ENCODE peak calls at places on chromosomes 4 and X, in ten cellular contexts. U, A, L, K, S, W, H, G, Y and N are unnamed samples.

GRCh38 chr4:123419885-123420743 is 23.5 kb downstream of the SPRY1 start:
- DNase-seq in K (no peak), S (no peak), A (no peak), L (no peak), G (no peak), U (no peak), W (no peak), H (no peak), Y (no peak), N (no peak)

GRCh38 chr4:150583287-150584197 is 1.6 kb downstream of the MAB21L2 start:
- DNase-seq in W (peak), S (no peak), Y (peak), G (peak), U (peak), A (no peak), H (peak), L (no peak), K (no peak), N (peak)

GRCh38 chr4:67288964-67289363 is 256.3 kb downstream of the CENPC start:
- DNase-seq in L (no peak), A (no peak), H (peak), S (no peak), U (peak), K (no peak), Y (no peak), W (no peak), G (no peak), N (no peak)

GRCh38 chrX:38717871-38718270 is 83.4 kb upstream of the MID1IP1 start:
- DNase-seq in H (peak), W (no peak), L (no peak), Y (no peak), S (no peak), G (no peak), K (no peak), A (no peak), U (no peak), N (no peak)

GRCh38 chr4:26525751-26526150 is 35.5 kb upstream of the CCKAR start:
- DNase-seq in G (no peak), A (no peak), S (no peak), L (no peak), H (no peak), U (no peak), W (no peak), Y (no peak), K (no peak), N (no peak)

GRCh38 chr4:38424171-38424871 is 239.7 kb upstream of the KLF3 start:
- DNase-seq in Y (no peak), S (no peak), L (no peak), K (no peak), U (peak), W (peak), H (peak), A (no peak), G (no peak), N (no peak)

GRCh38 chr4:71648923-71649322 is 135.0 kb downstream of the GC start:
- DNase-seq in H (no peak), G (no peak), S (no peak), A (no peak), K (no peak), W (no peak), L (no peak), U (no peak), Y (no peak), N (no peak)

GRCh38 chr4:56995525-56995924 is 16.8 kb downstream of the POLR2B start:
- DNase-seq in U (no peak), Y (no peak), A (no peak), G (no peak), S (no peak), W (peak), L (no peak), H (no peak), K (no peak), N (peak)

GRCh38 chr4:57243071-57243470 is 132.9 kb upstream of the IGFBP7 start:
- DNase-seq in Y (no peak), U (no peak), W (no peak), K (no peak), G (no peak), A (no peak), H (no peak), S (no peak), L (no peak), N (no peak)

GRCh38 chr4:157722146-157722545 is 450.7 kb downstream of the GASK1B start:
- DNase-seq in Y (no peak), H (no peak), U (no peak), W (no peak), A (no peak), L (no peak), S (no peak), K (no peak), G (no peak), N (no peak)

GRCh38 chr4:57074753-57075152 is 35.4 kb downstream of the IGFBP7 start:
- DNase-seq in A (no peak), S (no peak), W (no peak), H (no peak), G (no peak), L (no peak), U (no peak), K (no peak), Y (no peak), N (no peak)

GRCh38 chr4:385934-386707 is 48.5 kb downstream of the ZNF141 start:
- DNase-seq in H (no peak), A (no peak), S (no peak), W (no peak), L (no peak), G (no peak), Y (no peak), K (no peak), U (no peak), N (no peak)

GRCh38 chr4:18578307-18578706 is 556.8 kb upstream of the LCORL start:
- DNase-seq in G (no peak), Y (no peak), H (no peak), W (no peak), L (no peak), K (no peak), A (no peak), S (no peak), U (no peak), N (no peak)

GRCh38 chrX:21166302-21166982 is 207.8 kb upstream of the CNKSR2 start:
- DNase-seq in A (no peak), G (no peak), H (peak), L (no peak), K (no peak), W (no peak), U (no peak), Y (no peak), S (no peak), N (no peak)

GRCh38 chrX:49308604-49309269 is 5.3 kb downstream of the GAGE10 start:
- DNase-seq in U (no peak), L (no peak), H (no peak), K (no peak), G (no peak), Y (no peak), S (no peak), W (no peak), A (peak), N (no peak)

GRCh38 chr4:895596-895995 is 36.5 kb downstream of the GAK start:
- DNase-seq in U (no peak), W (no peak), A (no peak), Y (no peak), L (no peak), S (no peak), G (no peak), H (no peak), K (no peak), N (no peak)

GRCh38 chr4:185911556-185912064 is 99.6 kb upstream of the SORBS2 start:
- DNase-seq in U (no peak), K (no peak), Y (no peak), A (no peak), W (no peak), H (no peak), G (no peak), S (no peak), L (no peak), N (no peak)

GRCh38 chr4:15774020-15774420 is 4.1 kb upstream of the CD38 start:
- DNase-seq in A (no peak), L (no peak), W (no peak), H (no peak), Y (no peak), K (no peak), G (peak), S (no peak), U (no peak), N (no peak)

GRCh38 chr4:6331018-6331417 is 61.4 kb downstream of the WFS1 start:
- DNase-seq in A (no peak), L (no peak), W (no peak), Y (no peak), G (no peak), H (no peak), K (no peak), U (no peak), S (no peak), N (no peak)

GRCh38 chr4:141705747-141706377 is 69.5 kb downstream of the IL15 start:
- DNase-seq in Y (no peak), L (no peak), H (no peak), S (no peak), A (no peak), U (no peak), G (no peak), K (no peak), W (no peak), N (no peak)

GRCh38 chr4:184165291-184165690 is 52.4 kb downstream of the ENPP6 start:
- DNase-seq in K (no peak), H (no peak), S (no peak), A (no peak), W (no peak), L (no peak), Y (no peak), G (no peak), U (no peak), N (no peak)

GRCh38 chrX:135513140-135513535 is 7.3 kb upstream of the INTS6L start:
- DNase-seq in W (peak), U (no peak), G (peak), H (no peak), Y (no peak), L (no peak), S (no peak), K (no peak), A (no peak), N (no peak)

GRCh38 chr4:37634180-37634579 is 52.0 kb downstream of the RELL1 start:
- DNase-seq in H (no peak), L (no peak), Y (no peak), W (no peak), U (no peak), G (no peak), A (no peak), K (no peak), S (no peak), N (no peak)

GRCh38 chrX:133921764-133922389 is 63.5 kb downstream of the GPC3 start:
- DNase-seq in A (peak), G (peak), S (no peak), U (peak), W (peak), L (no peak), Y (peak), H (peak), K (no peak), N (no peak)

GRCh38 chr4:56622176-56622575 is 58.9 kb downstream of the HOPX start:
- DNase-seq in Y (no peak), S (no peak), H (no peak), G (no peak), W (no peak), K (no peak), L (no peak), A (no peak), U (no peak), N (no peak)

GRCh38 chr4:99156992-99157391 is 12.9 kb upstream of the ADH4 start:
- DNase-seq in W (no peak), A (no peak), K (no peak), Y (no peak), H (no peak), G (no peak), U (no peak), S (no peak), L (no peak), N (no peak)

GRCh38 chrX:118632862-118633261 is 94.5 kb upstream of the IL13RA1 start:
- DNase-seq in W (no peak), L (no peak), K (no peak), S (no peak), Y (no peak), U (no peak), A (no peak), H (no peak), G (no peak), N (no peak)

GRCh38 chrX:55142206-55142918 is 53.5 kb downstream of the PAGE2 start:
- DNase-seq in G (no peak), H (no peak), Y (no peak), W (no peak), A (no peak), K (no peak), S (no peak), U (no peak), L (no peak), N (no peak)
- H3K27ac ChIP-seq in G (no peak), H (peak), Y (peak), W (no peak), A (no peak), K (no peak), S (no peak), U (no peak), L (no peak), N (no peak)

GRCh38 chr4:168478868-168479267 is 1.4 kb downstream of the DDX60L start:
- DNase-seq in A (no peak), U (no peak), K (no peak), S (no peak), H (no peak), G (no peak), L (no peak), W (no peak), Y (no peak), N (no peak)

GRCh38 chr4:168472920-168473319 is 7.4 kb downstream of the DDX60L start:
- DNase-seq in K (no peak), S (no peak), W (no peak), G (no peak), Y (no peak), L (no peak), U (no peak), A (no peak), H (no peak), N (no peak)

GRCh38 chr4:168474660-168475320 is 5.5 kb downstream of the DDX60L start:
- DNase-seq in H (no peak), L (no peak), A (no peak), U (no peak), W (no peak), G (no peak), K (no peak), S (no peak), Y (no peak), N (no peak)

GRCh38 chr4:168480991-168481588 is 798 bp upstream of the DDX60L start:
- DNase-seq in W (no peak), K (no peak), G (no peak), U (no peak), A (no peak), S (no peak), H (no peak), Y (no peak), L (peak), N (no peak)

DNA sequence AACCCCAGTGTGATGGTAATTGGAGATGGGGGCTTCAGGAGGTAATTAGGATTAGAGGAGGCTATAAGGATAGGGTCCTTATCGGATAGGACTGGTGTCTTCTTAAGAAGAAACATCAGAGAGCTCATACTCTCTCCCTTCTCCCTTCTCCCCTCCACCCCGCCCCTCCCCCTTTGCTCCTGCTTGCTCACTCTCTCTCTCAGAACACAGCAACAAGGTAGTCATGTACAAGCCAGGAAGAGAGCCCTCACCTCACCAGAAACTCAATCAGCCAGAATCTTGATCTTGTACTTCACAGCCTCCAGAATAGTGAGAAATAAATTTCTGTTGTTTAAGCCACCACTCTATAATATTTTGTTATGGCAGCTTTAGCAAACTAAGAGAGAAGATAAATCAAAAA is 4.5 kb downstream of the DDX60L start:
- DNase-seq in H (peak), W (no peak), Y (no peak), S (no peak), K (no peak), L (no peak), A (no peak), G (no peak), U (no peak), N (no peak)
- H3K27ac ChIP-seq in H (no peak), W (no peak), Y (no peak), S (no peak), K (no peak), L (no peak), A (no peak), G (no peak), U (no peak), N (no peak)

DNA sequence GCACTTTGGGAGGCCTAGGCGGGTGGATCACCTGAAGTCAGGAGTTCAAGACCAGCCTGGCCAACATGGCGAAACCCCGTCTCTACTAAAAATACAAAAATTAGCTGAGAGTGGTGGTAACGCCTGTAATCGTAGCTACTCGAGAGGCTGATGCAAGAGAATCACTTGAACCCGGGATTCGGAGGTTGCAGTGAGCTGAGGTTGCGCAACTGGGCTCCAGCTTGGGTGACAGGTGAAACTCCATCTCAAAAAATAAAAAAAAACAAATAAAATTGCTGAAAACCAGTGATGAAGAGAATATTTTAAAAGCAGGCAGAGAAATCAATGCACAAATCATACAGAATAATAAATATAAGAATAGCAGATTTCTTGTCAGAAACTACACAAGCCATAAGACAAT is 129.3 kb downstream of the SLIT2 start:
- DNase-seq in Y (no peak), S (no peak), G (no peak), W (no peak), K (no peak), A (no peak), L (no peak), H (no peak), U (no peak), N (no peak)
- H3K27ac ChIP-seq in Y (no peak), S (no peak), G (no peak), W (no peak), K (no peak), A (no peak), L (no peak), H (no peak), U (no peak), N (no peak)

GRCh38 chrX:12956704-12957541 is 18.0 kb upstream of the TMSB4X start:
- DNase-seq in Y (no peak), W (no peak), H (no peak), S (no peak), U (no peak), L (peak), G (peak), K (no peak), A (no peak), N (no peak)

GRCh38 chrX:12953420-12953819 is 21.5 kb upstream of the TMSB4X start:
- DNase-seq in H (no peak), L (no peak), S (no peak), Y (no peak), K (no peak), W (no peak), A (no peak), U (no peak), G (no peak), N (no peak)

GRCh38 chrX:12955882-12956703 is 18.8 kb upstream of the TMSB4X start:
- DNase-seq in G (peak), H (no peak), Y (no peak), U (no peak), L (peak), K (no peak), A (peak), W (peak), S (no peak), N (no peak)

GRCh38 chrX:12954981-12955380 is 19.9 kb upstream of the TMSB4X start:
- DNase-seq in S (no peak), U (no peak), A (no peak), L (no peak), Y (no peak), G (no peak), H (no peak), K (no peak), W (no peak), N (no peak)

GRCh38 chrX:12954376-12954775 is 20.5 kb upstream of the TMSB4X start:
- DNase-seq in W (no peak), H (no peak), U (no peak), S (no peak), Y (no peak), L (no peak), K (no peak), G (no peak), A (no peak), N (no peak)
- H3K27ac ChIP-seq in W (no peak), H (no peak), U (no peak), S (no peak), Y (no peak), L (peak), K (no peak), G (peak), A (peak), N (no peak)

GRCh38 chr4:94763005-94763404 is 5.2 kb downstream of the BMPR1B start:
- DNase-seq in L (no peak), W (no peak), A (no peak), Y (no peak), S (no peak), G (no peak), K (no peak), H (no peak), U (no peak), N (no peak)

GRCh38 chr4:94763500-94763899 is 5.7 kb downstream of the BMPR1B start:
- DNase-seq in U (no peak), W (no peak), L (no peak), A (no peak), K (no peak), H (no peak), S (no peak), Y (no peak), G (no peak), N (no peak)

GRCh38 chr4:94765174-94765573 is 7.4 kb downstream of the BMPR1B start:
- DNase-seq in L (no peak), W (no peak), H (no peak), G (no peak), K (no peak), A (no peak), S (no peak), Y (no peak), U (no peak), N (no peak)

GRCh38 chr4:94765653-94766052 is 7.9 kb downstream of the BMPR1B start:
- DNase-seq in L (no peak), H (no peak), Y (no peak), W (no peak), A (no peak), U (no peak), S (no peak), K (no peak), G (no peak), N (no peak)

GRCh38 chr4:94764069-94764468 is 6.3 kb downstream of the BMPR1B start:
- DNase-seq in U (no peak), H (no peak), S (no peak), G (no peak), A (no peak), Y (no peak), K (no peak), W (no peak), L (no peak), N (no peak)
- H3K27ac ChIP-seq in U (no peak), H (no peak), S (no peak), G (no peak), A (no peak), Y (no peak), K (no peak), W (no peak), L (no peak), N (no peak)

DNA sequence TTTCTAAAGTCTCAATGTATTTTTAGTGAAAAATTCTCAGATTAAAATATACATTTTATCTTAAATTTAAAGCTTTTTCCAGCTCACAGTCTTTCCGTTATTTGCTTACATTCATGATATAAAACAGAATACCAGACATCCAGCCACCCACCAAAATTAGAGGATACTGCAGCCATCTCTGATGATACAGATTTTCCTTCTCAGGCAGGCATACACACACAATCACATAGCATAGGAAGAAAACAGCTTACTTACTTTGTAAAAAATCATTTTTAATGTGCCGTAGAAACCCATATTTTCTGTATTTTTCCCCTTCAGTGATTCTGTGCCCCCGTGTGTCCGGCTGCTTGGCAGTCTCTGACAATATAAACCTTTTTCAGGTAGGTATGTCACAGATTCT is 183.7 kb downstream of the FBXW7 start:
- DNase-seq in A (no peak), H (no peak), W (no peak), K (no peak), G (no peak), Y (no peak), S (no peak), L (no peak), U (no peak), N (no peak)
- H3K27ac ChIP-seq in A (peak), H (peak), W (peak), K (peak), G (peak), Y (no peak), S (peak), L (no peak), U (peak), N (peak)